ENCODE peak calls at places on chromosomes 6 and 20, in ten cellular contexts. Z is stimulated activated CD4-positive, alpha-beta T cell treated with anti-CD3 and anti-CD28 coated beads, Interleukin-1b, Interleukin-23, amount 100 ng/mL, for 24 hours; W is left ventricle myocardium inferior; E is amygdala; R is HFFc6; S is GM19239; M is CD8-positive, alpha-beta memory T cell; X is uterus; B is hypothalamus; Y is AG10803. P is an unnamed sample.

GRCh38 chr20:63013207-63013606 is 6.4 kb upstream of the BHLHE23 start:
- DNase-seq in X (no peak), W (no peak), B (no peak), Z (no peak), E (no peak), S (no peak), Y (no peak), R (no peak), M (no peak), P (no peak)

GRCh38 chr6:127880452-127880851 is 20.4 kb downstream of the THEMIS start:
- DNase-seq in Z (no peak), E (no peak), S (no peak), M (no peak), Y (no peak), R (no peak), X (no peak), W (no peak), B (no peak), P (no peak)

GRCh38 chr6:20652691-20653479 is 118.6 kb downstream of the CDKAL1 start:
- DNase-seq in X (no peak), Y (no peak), Z (no peak), W (no peak), M (no peak), R (peak; percentile 63), B (no peak), S (no peak), E (no peak), P (peak; percentile 86)

GRCh38 chr20:63172726-63173125 is 43.2 kb downstream of the YTHDF1 start:
- DNase-seq in E (no peak), X (no peak), Z (no peak), S (no peak), W (no peak), M (no peak), B (no peak), R (no peak), Y (no peak), P (peak; percentile 15)

GRCh38 chr6:39880521-39881048 is 53.7 kb downstream of the MOCS1 start:
- DNase-seq in M (no peak), X (no peak), S (no peak), W (no peak), E (no peak), Z (no peak), B (no peak), R (no peak), Y (no peak), P (no peak)

GRCh38 chr20:44942264-44942973 is 17.8 kb downstream of the TOMM34 start:
- DNase-seq in M (no peak), S (no peak), R (no peak), Z (no peak), B (no peak), Y (no peak), E (no peak), X (no peak), W (no peak), P (no peak)

GRCh38 chr6:150420926-150421325 is 52.1 kb downstream of the IYD start:
- DNase-seq in M (no peak), B (no peak), E (no peak), S (no peak), Y (no peak), X (no peak), R (no peak), W (no peak), Z (no peak), P (no peak)

GRCh38 chr6:116268589-116269293 is 11.0 kb downstream of the TSPYL1 start:
- DNase-seq in S (peak; percentile 19), R (peak; percentile 84), W (no peak), E (peak; percentile 38), Z (no peak), B (no peak), M (no peak), X (no peak), Y (peak; percentile 82), P (peak; percentile 85)

GRCh38 chr20:55273149-55273548 is 732.2 kb downstream of the CBLN4 start:
- DNase-seq in Z (no peak), W (no peak), R (no peak), X (no peak), B (no peak), M (no peak), S (no peak), E (no peak), Y (no peak), P (no peak)

GRCh38 chr6:84074988-84075781 is 41.6 kb downstream of the MRAP2 start:
- DNase-seq in Z (no peak), M (no peak), B (no peak), R (no peak), W (no peak), S (no peak), Y (peak; percentile 18), E (no peak), X (no peak), P (peak; percentile 31)

GRCh38 chr20:38423541-38423940 is 11.6 kb downstream of the SNHG17 start:
- DNase-seq in Y (no peak), W (no peak), S (no peak), R (no peak), B (no peak), X (no peak), Z (no peak), E (no peak), M (no peak), P (no peak)

GRCh38 chr6:36145495-36145894 is 15.2 kb downstream of the MAPK13 start:
- DNase-seq in E (no peak), Z (no peak), S (no peak), X (no peak), M (no peak), W (no peak), R (no peak), Y (no peak), B (no peak), P (no peak)

GRCh38 chr20:35277531-35278395 is at the start of gene MMP24OS:
- DNase-seq in R (peak; percentile 73), W (peak; percentile 93), X (peak; percentile 85), B (peak; percentile 43), M (peak; percentile 91), E (peak; percentile 46), S (peak; percentile 92), Z (peak; percentile 62), Y (peak; percentile 82), P (peak; percentile 91)

GRCh38 chr20:4135385-4136077 is 120.2 kb upstream of the RNF24 start:
- DNase-seq in Y (peak; percentile 97), W (no peak), B (no peak), M (no peak), X (peak; percentile 43), R (peak; percentile 98), S (no peak), E (no peak), Z (no peak), P (peak; percentile 99)

GRCh38 chr6:54093306-54093705 is 17.9 kb upstream of the MLIP start:
- DNase-seq in R (no peak), X (no peak), W (no peak), M (no peak), Z (no peak), B (no peak), E (no peak), Y (no peak), S (no peak), P (no peak)

GRCh38 chr6:169287675-169288074 is 34.0 kb upstream of the THBS2 start:
- DNase-seq in S (no peak), E (no peak), Y (no peak), X (no peak), W (no peak), Z (no peak), M (no peak), R (no peak), B (no peak), P (no peak)

GRCh38 chr20:25310921-25311728 is 63.2 kb downstream of the PYGB start:
- DNase-seq in W (no peak), S (no peak), Z (no peak), B (no peak), R (peak; percentile 87), M (no peak), E (no peak), Y (peak; percentile 94), X (no peak), P (peak; percentile 50)

GRCh38 chr6:47492355-47492754 is 14.8 kb downstream of the CD2AP start:
- DNase-seq in B (no peak), Z (no peak), E (no peak), M (no peak), X (no peak), W (no peak), R (no peak), Y (no peak), S (no peak), P (no peak)

GRCh38 chr6:33297956-33298772 is 578 bp downstream of the RGL2 start:
- DNase-seq in Z (no peak), X (peak; percentile 87), E (peak; percentile 13), M (peak; percentile 79), W (no peak), R (peak; percentile 91), B (peak; percentile 34), S (peak; percentile 61), Y (peak; percentile 87), P (peak; percentile 88)

GRCh38 chr6:69379518-69379917 is 417.3 kb downstream of the LMBRD1 start:
- DNase-seq in B (no peak), R (no peak), Z (no peak), X (no peak), M (no peak), E (no peak), Y (no peak), S (no peak), W (no peak), P (no peak)

GRCh38 chr6:147371325-147371724 is 137.2 kb upstream of the SAMD5 start:
- DNase-seq in X (no peak), M (no peak), S (no peak), E (no peak), W (no peak), B (no peak), Z (no peak), Y (no peak), R (no peak), P (no peak)

GRCh38 chr6:104837158-104837557 is 22.6 kb downstream of the HACE1 start:
- DNase-seq in X (no peak), Y (no peak), R (no peak), M (no peak), E (no peak), B (no peak), Z (no peak), S (no peak), W (no peak), P (no peak)

GRCh38 chr6:170228581-170229310 is 62.1 kb downstream of the DLL1 start:
- DNase-seq in E (no peak), S (no peak), X (peak; percentile 9), B (no peak), M (peak; percentile 30), Y (no peak), W (no peak), R (no peak), Z (no peak), P (no peak)

GRCh38 chr6:75481936-75482593 is 11.5 kb downstream of the FILIP1 start:
- DNase-seq in E (no peak), Y (peak; percentile 84), Z (no peak), M (no peak), B (no peak), X (peak; percentile 57), S (no peak), W (no peak), R (peak; percentile 22), P (no peak)

GRCh38 chr20:21453676-21454075 is 56.4 kb upstream of the NKX2-4 start:
- DNase-seq in R (peak; percentile 53), W (no peak), E (no peak), M (no peak), S (no peak), B (no peak), X (no peak), Z (no peak), Y (no peak), P (peak; percentile 25)

GRCh38 chr6:9126845-9127560 is 691.7 kb upstream of the SLC35B3 start:
- DNase-seq in Z (no peak), B (no peak), W (no peak), X (no peak), R (peak; percentile 92), M (no peak), E (no peak), Y (peak; percentile 67), S (no peak), P (peak; percentile 75)

GRCh38 chr6:113082691-113083090 is 735.6 kb downstream of the RFPL4B start:
- DNase-seq in B (no peak), W (no peak), X (no peak), E (no peak), M (no peak), S (no peak), R (peak; percentile 20), Z (no peak), Y (peak; percentile 59), P (no peak)

GRCh38 chr6:15496345-15497131 is 166.3 kb downstream of the DTNBP1 start:
- DNase-seq in M (no peak), E (no peak), X (no peak), B (no peak), R (no peak), Y (no peak), W (no peak), Z (no peak), S (no peak), P (no peak)